ENCODE peak calls at places on chromosomes 11 and 22, in six cellular contexts. L is pancreas, B is HCT116, C is mucosa of descending colon, G is bronchial epithelial cell, I is GM12865. V is an unnamed sample.

GRCh38 chr22:31475778-31476177 is 13.9 kb downstream of the EIF4ENIF1 start:
- DNase-seq in L (no peak), G (no peak), B (no peak), I (no peak), C (no peak), V (no peak)

GRCh38 chr22:23831781-23832180 is 7.0 kb downstream of the DERL3 start:
- DNase-seq in L (no peak), G (no peak), C (peak; percentile 8), B (no peak), I (no peak), V (no peak)

GRCh38 chr22:20031732-20032406 is 11.0 kb downstream of the TANGO2 start:
- DNase-seq in G (peak; percentile 26), C (peak; percentile 80), B (no peak), L (no peak), I (peak; percentile 35), V (no peak)

GRCh38 chr22:43432883-43433415 is 21.1 kb downstream of the MPPED1 start:
- DNase-seq in B (no peak), I (no peak), G (no peak), L (no peak), C (no peak), V (no peak)

GRCh38 chr11:116690623-116691022 is 82.2 kb downstream of the BUD13 start:
- DNase-seq in B (no peak), L (no peak), I (peak; percentile 26), G (no peak), C (no peak), V (no peak)

GRCh38 chr11:67999704-68000103 is 4.2 kb downstream of the UNC93B1 start:
- DNase-seq in L (no peak), B (no peak), C (peak; percentile 18), G (no peak), I (peak; percentile 0), V (no peak)

GRCh38 chr11:18792066-18792591 is 531 bp upstream of the PTPN5 start:
- DNase-seq in B (no peak), C (no peak), L (no peak), G (no peak), I (no peak), V (no peak)

GRCh38 chr22:25624486-25624885 is 60.0 kb downstream of the GRK3 start:
- DNase-seq in G (no peak), C (no peak), B (no peak), L (no peak), I (no peak), V (no peak)

GRCh38 chr11:2307733-2308331 is 6.0 kb downstream of the TSPAN32 start:
- DNase-seq in C (no peak), I (no peak), L (no peak), G (no peak), B (no peak), V (no peak)

GRCh38 chr11:32115406-32115805 is 24.5 kb downstream of the RCN1 start:
- DNase-seq in I (no peak), L (no peak), B (no peak), C (no peak), G (no peak), V (no peak)

GRCh38 chr11:121071456-121072236 is 29.4 kb upstream of the TECTA start:
- DNase-seq in C (no peak), I (no peak), G (no peak), B (no peak), L (no peak), V (no peak)

GRCh38 chr11:44399968-44400367 is 90.0 kb upstream of the ALX4 start:
- DNase-seq in C (no peak), I (no peak), B (no peak), G (no peak), L (no peak), V (no peak)

GRCh38 chr11:15073361-15074205 is at the start of gene CALCB:
- DNase-seq in C (no peak), G (peak; percentile 13), L (peak; percentile 18), B (no peak), I (no peak), V (no peak)

GRCh38 chr11:32774081-32774480 is 20.4 kb downstream of the CCDC73 start:
- DNase-seq in G (no peak), B (no peak), C (no peak), L (no peak), I (no peak), V (no peak)

GRCh38 chr11:94780432-94780831 is 12.3 kb downstream of the AMOTL1 start:
- DNase-seq in L (no peak), G (no peak), I (no peak), C (no peak), B (no peak), V (no peak)

GRCh38 chr11:131511794-131512193 is 141.4 kb downstream of the NTM start:
- DNase-seq in B (no peak), C (peak; percentile 57), G (peak; percentile 29), L (peak; percentile 41), I (peak; percentile 40), V (peak; percentile 20)

GRCh38 chr11:11272254-11272653 is 80.8 kb downstream of the CSNK2A3 start:
- DNase-seq in L (no peak), I (no peak), C (no peak), B (no peak), G (no peak), V (no peak)

GRCh38 chr11:67299471-67300191 is 3.7 kb upstream of the SSH3 start:
- DNase-seq in B (no peak), I (no peak), G (no peak), C (peak; percentile 25), L (no peak), V (no peak)

GRCh38 chr11:66336234-66337102 is at the start of gene RIN1:
- DNase-seq in B (peak; percentile 82), I (peak; percentile 89), C (peak; percentile 76), G (peak; percentile 95), L (peak; percentile 54), V (peak; percentile 85)

DNA sequence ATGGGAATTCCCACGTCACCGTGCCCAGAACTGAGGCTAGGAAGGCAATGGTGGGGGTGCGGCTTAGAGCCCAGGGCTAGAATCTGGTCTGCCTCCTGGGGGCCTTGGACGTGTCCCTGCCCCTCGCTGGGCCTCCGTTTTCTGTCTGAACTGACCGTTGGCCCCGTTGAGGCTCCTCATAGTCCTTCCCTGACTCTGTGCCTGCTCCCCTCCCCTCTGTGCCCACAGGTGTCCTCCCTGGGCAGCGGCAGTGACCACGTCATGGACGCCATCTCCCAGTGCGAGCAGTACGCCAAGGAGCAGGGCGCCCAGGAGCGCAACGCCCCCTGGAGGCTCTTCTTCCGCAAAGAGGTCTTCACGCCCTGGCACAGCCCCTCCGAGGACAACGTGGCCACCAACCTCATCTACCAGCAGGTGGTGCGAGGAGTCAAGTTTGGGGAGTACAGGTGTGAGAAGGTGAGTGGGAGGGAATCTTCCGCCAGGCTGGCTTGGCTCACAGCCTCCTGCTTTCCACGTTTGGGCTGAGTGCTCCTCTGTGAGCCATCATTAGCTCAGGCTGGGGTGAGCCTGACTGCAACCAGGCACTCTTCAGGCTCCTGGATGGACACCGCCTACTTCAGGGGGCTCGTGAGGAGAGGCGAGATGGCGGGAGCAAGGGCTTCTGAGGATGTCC is 63.9 kb downstream of the MYO7A start:
- DNase-seq in G (peak; percentile 86), B (peak; percentile 93), L (peak; percentile 77), I (peak; percentile 79), C (peak; percentile 90), V (peak; percentile 49)
- H3K4me3 ChIP-seq in G (peak overlapping the region; percentile 13), B (peak overlapping the region; percentile 41), L (peak overlapping the region; percentile 36), I (no peak overlapping the region), C (no peak overlapping the region), V (no peak overlapping the region)

DNA sequence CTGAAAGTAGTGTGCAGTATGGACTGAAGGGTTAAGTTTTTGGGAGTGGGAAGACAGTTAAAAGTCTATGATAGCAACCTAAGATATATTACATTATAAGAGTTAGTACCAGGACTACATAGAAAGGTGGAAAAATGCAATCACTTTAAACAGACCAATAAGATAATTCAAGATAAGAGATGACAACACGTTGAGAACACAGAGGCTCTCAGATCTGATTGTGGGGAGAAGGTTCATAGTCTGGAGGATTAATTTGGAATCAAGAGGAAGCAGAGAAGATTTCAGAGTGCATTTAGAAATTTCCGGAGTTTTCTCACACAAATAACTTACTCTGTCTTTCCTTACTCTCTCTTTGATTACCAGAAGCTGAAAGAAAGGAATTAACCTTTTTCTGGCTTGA is 441 bp downstream of the CASP5 start:
- DNase-seq in B (no peak), I (no peak), G (no peak), C (no peak), L (no peak), V (no peak)
- H3K4me3 ChIP-seq in B (no peak overlapping the region), I (no peak overlapping the region), G (no peak overlapping the region), C (no peak overlapping the region), L (no peak overlapping the region), V (no peak overlapping the region)

GRCh38 chr11:35391922-35392813 is 27.2 kb downstream of the SLC1A2 start:
- DNase-seq in I (peak; percentile 80), L (peak; percentile 76), C (peak; percentile 85), G (peak; percentile 53), B (peak; percentile 49), V (peak; percentile 72)
- H3K4me3 ChIP-seq in I (peak overlapping the region; percentile 18), L (no peak overlapping the region), C (no peak overlapping the region), G (peak overlapping the region; percentile 16), B (no peak overlapping the region), V (no peak overlapping the region)

GRCh38 chr22:27776410-27776958 is 25.1 kb downstream of the MN1 start:
- DNase-seq in G (no peak), C (no peak), I (no peak), L (no peak), B (no peak), V (no peak)

GRCh38 chr22:27775087-27775697 is 26.4 kb downstream of the MN1 start:
- DNase-seq in B (no peak), C (no peak), I (no peak), L (no peak), G (no peak), V (no peak)

GRCh38 chr22:27774200-27774599 is 27.4 kb downstream of the MN1 start:
- DNase-seq in L (no peak), C (no peak), G (no peak), B (no peak), I (no peak), V (no peak)

GRCh38 chr22:27777128-27777527 is 24.4 kb downstream of the MN1 start:
- DNase-seq in C (no peak), G (no peak), L (no peak), I (no peak), B (no peak), V (no peak)

DNA sequence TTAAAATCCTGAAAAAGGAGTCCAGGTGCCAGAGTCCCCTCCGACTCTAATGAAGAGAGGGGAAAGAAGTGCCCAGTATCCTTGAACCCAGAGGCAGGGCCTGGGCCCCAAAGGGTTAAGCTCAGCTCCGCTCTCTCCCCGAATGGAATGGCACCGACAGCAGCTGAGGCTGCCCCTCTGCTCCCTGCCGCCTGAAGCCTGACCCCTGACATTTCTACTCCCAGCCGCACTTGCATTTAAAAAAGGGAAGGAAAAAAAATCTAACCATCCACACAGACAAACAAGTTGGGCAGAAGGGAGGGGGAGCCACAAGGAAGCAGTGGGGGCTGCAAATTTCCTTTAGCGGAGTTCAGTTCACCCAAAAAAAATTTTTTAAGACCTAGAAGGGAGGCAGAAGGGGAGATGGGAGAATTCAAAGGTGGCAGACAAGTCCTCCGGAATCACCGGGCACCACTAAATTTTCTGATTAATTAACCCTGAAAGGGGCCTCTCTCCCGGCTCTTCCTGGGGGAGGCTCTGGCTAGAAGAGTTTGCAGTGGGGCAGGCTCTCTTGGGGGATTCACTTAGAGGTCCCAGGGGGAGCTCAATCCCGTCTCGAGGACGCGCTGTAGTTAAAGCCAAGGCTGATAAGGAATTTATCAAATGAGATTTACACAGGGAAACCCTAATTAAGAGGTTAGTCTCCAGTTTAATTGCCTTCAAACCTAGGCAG is 25.7 kb downstream of the MN1 start:
- DNase-seq in I (no peak), B (no peak), C (no peak), L (no peak), G (no peak), V (no peak)
- H3K4me3 ChIP-seq in I (no peak overlapping the region), B (no peak overlapping the region), C (no peak overlapping the region), L (no peak overlapping the region), G (no peak overlapping the region), V (no peak overlapping the region)

V was measured in HL-60.